ENCODE peak calls at places on chromosomes 7 and 10, in five cellular contexts. H is stimulated activated CD4-positive, alpha-beta T cell treated with anti-CD3 and anti-CD28 coated beads, Interleukin-2, amount 100 ng/mL, for 48 hours; N is HCT116; R is T-helper 17 cell; O is ELR. W is an unnamed sample.

GRCh38 chr7:117045927-117046710 is 92.8 kb downstream of the ST7 start:
- DNase-seq in O (no peak), N (no peak), H (no peak), R (no peak), W (no peak)

GRCh38 chr7:13279854-13280435 is 592.5 kb downstream of the ARL4A start:
- DNase-seq in O (peak), N (peak), H (no peak), R (no peak), W (no peak)

GRCh38 chr7:100465702-100466311 is 1.7 kb upstream of the SPACDR start:
- DNase-seq in H (no peak), O (peak), N (no peak), R (no peak), W (peak)

GRCh38 chr10:127577376-127577775 is 28.3 kb downstream of the NPS start:
- DNase-seq in H (no peak), R (no peak), O (peak), N (no peak), W (no peak)

GRCh38 chr7:55966851-55967250 is 2.5 kb downstream of the NIPSNAP2 start:
- DNase-seq in O (no peak), R (no peak), H (no peak), N (no peak), W (no peak)

GRCh38 chr7:1590476-1590875 is 20.6 kb upstream of the PSMG3 start:
- DNase-seq in H (no peak), N (no peak), R (no peak), O (no peak), W (peak)

GRCh38 chr7:144834516-144835165 is 1.2 kb downstream of the TPK1 start:
- DNase-seq in N (no peak), H (no peak), R (no peak), O (no peak), W (no peak)

GRCh38 chr7:138449580-138449979 is 10.5 kb upstream of the TRIM24 start:
- DNase-seq in O (peak), N (no peak), H (peak), R (peak), W (no peak)

GRCh38 chr10:124903119-124903518 is 38.8 kb upstream of the ZRANB1 start:
- DNase-seq in N (no peak), H (no peak), R (no peak), O (no peak), W (no peak)

GRCh38 chr10:51462076-51462779 is 237.2 kb downstream of the CSTF2T start:
- DNase-seq in N (no peak), H (no peak), R (no peak), O (no peak), W (no peak)

GRCh38 chr10:26485150-26485941 is 47.2 kb downstream of the APBB1IP start:
- DNase-seq in H (no peak), O (peak), N (no peak), R (no peak), W (no peak)

GRCh38 chr7:135620980-135621850 is 41.1 kb upstream of the STMP1 start:
- DNase-seq in H (no peak), O (peak), R (no peak), N (peak), W (peak)

GRCh38 chr10:73997479-73997805 is 474 bp upstream of the VCL start:
- DNase-seq in O (no peak), N (no peak), R (no peak), H (no peak), W (no peak)

GRCh38 chr10:11160982-11161554 is 143.4 kb downstream of the CELF2 start:
- DNase-seq in R (no peak), O (no peak), N (no peak), H (no peak), W (no peak)

GRCh38 chr7:130513447-130513846 is 21.6 kb downstream of the MEST start:
- DNase-seq in N (no peak), H (no peak), R (no peak), O (no peak), W (no peak)